ENCODE peak calls at places on chromosomes 1 and 21, in five cellular contexts. B, L, F, M and X are unnamed samples.

GRCh38 chr1:66231162-66232077 is 302.5 kb upstream of the SGIP1 start:
- DNase-seq in B (no peak), L (no peak), F (no peak), M (no peak), X (no peak)

GRCh38 chr1:220741349-220741748 is 6.8 kb upstream of the MTARC2 start:
- DNase-seq in B (no peak), L (no peak), F (no peak), M (no peak), X (no peak)

GRCh38 chr1:65075123-65075976 is 72.7 kb upstream of the AK4 start:
- DNase-seq in B (peak; percentile 37), L (no peak), F (peak; percentile 59), M (peak; percentile 63), X (peak; percentile 51)

GRCh38 chr21:43979654-43980053 is 32.5 kb upstream of the TRAPPC10 start:
- DNase-seq in B (no peak), L (no peak), F (no peak), M (no peak), X (no peak)

GRCh38 chr1:184919892-184920291 is 54.4 kb downstream of the NIBAN1 start:
- DNase-seq in B (no peak), L (no peak), F (no peak), M (no peak), X (no peak)

GRCh38 chr1:212070720-212071302 is 35.3 kb downstream of the DTL start:
- DNase-seq in B (no peak), L (no peak), F (no peak), M (no peak), X (peak; percentile 73)

GRCh38 chr21:34029724-34030528 is 43.5 kb upstream of the MRPS6 start:
- DNase-seq in B (peak; percentile 58), L (no peak), F (peak; percentile 33), M (peak; percentile 36), X (peak; percentile 54)

GRCh38 chr21:37842163-37842919 is 73.9 kb downstream of the KCNJ6 start:
- DNase-seq in B (no peak), L (no peak), F (no peak), M (no peak), X (no peak)

GRCh38 chr1:92934395-92935378 is 26.6 kb downstream of the DIPK1A start:
- DNase-seq in B (no peak), L (peak; percentile 38), F (peak; percentile 44), M (peak; percentile 24), X (no peak)

GRCh38 chr1:34694383-34694782 is 60.5 kb upstream of the GJB5 start:
- DNase-seq in B (no peak), L (no peak), F (no peak), M (no peak), X (no peak)

GRCh38 chr1:45512641-45513054 is 9.0 kb downstream of the PRDX1 start:
- DNase-seq in B (peak; percentile 54), L (peak; percentile 33), F (peak; percentile 73), M (peak; percentile 66), X (peak; percentile 83)

GRCh38 chr1:7555391-7556185 is 215.5 kb upstream of the VAMP3 start:
- DNase-seq in B (no peak), L (no peak), F (no peak), M (no peak), X (no peak)

GRCh38 chr1:234497589-234497988 is 18.6 kb upstream of the TARBP1 start:
- DNase-seq in B (no peak), L (no peak), F (no peak), M (no peak), X (no peak)

GRCh38 chr1:67339623-67340343 is 32.1 kb downstream of the IL12RB2 start:
- DNase-seq in B (no peak), L (no peak), F (no peak), M (no peak), X (peak; percentile 23)

GRCh38 chr1:215761446-215761845 is 194.3 kb downstream of the KCTD3 start:
- DNase-seq in B (no peak), L (no peak), F (no peak), M (no peak), X (no peak)

GRCh38 chr1:69862906-69863305 is 295.2 kb downstream of the LRRC7 start:
- DNase-seq in B (no peak), L (no peak), F (no peak), M (no peak), X (no peak)

GRCh38 chr1:115184951-115185331 is 95.6 kb upstream of the TSPAN2 start:
- DNase-seq in B (no peak), L (peak; percentile 25), F (no peak), M (no peak), X (no peak)

GRCh38 chr1:166627583-166627982 is 211.7 kb upstream of the POGK start:
- DNase-seq in B (no peak), L (no peak), F (no peak), M (no peak), X (no peak)

GRCh38 chr1:169371400-169371799 is 3.4 kb downstream of the BLZF1 start:
- DNase-seq in B (no peak), L (no peak), F (no peak), M (no peak), X (no peak)

GRCh38 chr1:53299233-53299632 is 28.6 kb downstream of the LRP8 start:
- DNase-seq in B (no peak), L (no peak), F (no peak), M (no peak), X (no peak)

GRCh38 chr1:9596419-9597123 is 7.9 kb downstream of the TMEM201 start:
- DNase-seq in B (no peak), L (no peak), F (no peak), M (no peak), X (no peak)

GRCh38 chr1:232940262-232940661 is 10.1 kb upstream of the NTPCR start:
- DNase-seq in B (no peak), L (no peak), F (no peak), M (no peak), X (no peak)
- H3K9me3 ChIP-seq in B (no peaks in the 10 kb centered on the region), L (no peaks in the 10 kb centered on the region), F (no peaks in the 10 kb centered on the region), M (no peaks in the 10 kb centered on the region), X (no peaks in the 10 kb centered on the region)

DNA sequence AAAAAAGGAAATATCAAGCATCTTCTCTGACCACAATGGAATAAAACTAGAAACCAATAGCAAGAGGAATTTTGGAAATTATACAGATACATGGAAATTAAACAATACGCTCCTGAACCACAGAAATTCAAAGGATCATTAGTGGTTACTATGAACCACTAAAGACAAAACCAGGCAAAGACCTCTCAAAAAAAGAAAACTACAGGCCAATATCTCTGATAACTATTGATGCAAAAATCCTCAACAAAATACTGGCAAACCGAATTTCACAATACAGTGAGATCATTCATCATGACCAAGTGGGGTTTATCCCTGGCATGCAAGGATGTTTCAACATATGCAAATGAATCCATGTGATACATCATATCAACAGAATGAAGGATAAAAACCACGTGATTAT is 13.8 kb upstream of the IL20 start:
- DNase-seq in B (no peak), L (no peak), F (no peak), M (no peak), X (no peak)
- H3K9me3 ChIP-seq in B (no peaks in the 10 kb centered on the region), L (peaks cover 14% of the 10 kb centered on the region), F (no peaks in the 10 kb centered on the region), M (no peaks in the 10 kb centered on the region), X (no peaks in the 10 kb centered on the region)

GRCh38 chr1:178959543-178960460 is 65.9 kb upstream of the FAM20B start:
- DNase-seq in B (no peak), L (no peak), F (no peak), M (no peak), X (no peak)

GRCh38 chr1:178962853-178963810 is 62.6 kb upstream of the FAM20B start:
- DNase-seq in B (no peak), L (no peak), F (no peak), M (no peak), X (no peak)

GRCh38 chr1:178960781-178961180 is 64.9 kb upstream of the FAM20B start:
- DNase-seq in B (no peak), L (no peak), F (no peak), M (no peak), X (no peak)

GRCh38 chr1:178961868-178962267 is 63.8 kb upstream of the FAM20B start:
- DNase-seq in B (no peak), L (no peak), F (no peak), M (no peak), X (no peak)

GRCh38 chr1:178961331-178961730 is 64.4 kb upstream of the FAM20B start:
- DNase-seq in B (no peak), L (no peak), F (no peak), M (no peak), X (no peak)
- H3K9me3 ChIP-seq in B (no peaks in the 10 kb centered on the region), L (peaks cover 15% of the 10 kb centered on the region), F (peaks cover 15% of the 10 kb centered on the region), M (no peaks in the 10 kb centered on the region), X (no peaks in the 10 kb centered on the region)

GRCh38 chr21:22855581-22855980 is 1857.4 kb downstream of the NCAM2 start:
- DNase-seq in B (no peak), L (no peak), F (no peak), M (no peak), X (no peak)
- H3K9me3 ChIP-seq in B (no peaks in the 10 kb centered on the region), L (no peaks in the 10 kb centered on the region), F (peaks cover 6% of the 10 kb centered on the region), M (no peaks in the 10 kb centered on the region), X (no peaks in the 10 kb centered on the region)

DNA sequence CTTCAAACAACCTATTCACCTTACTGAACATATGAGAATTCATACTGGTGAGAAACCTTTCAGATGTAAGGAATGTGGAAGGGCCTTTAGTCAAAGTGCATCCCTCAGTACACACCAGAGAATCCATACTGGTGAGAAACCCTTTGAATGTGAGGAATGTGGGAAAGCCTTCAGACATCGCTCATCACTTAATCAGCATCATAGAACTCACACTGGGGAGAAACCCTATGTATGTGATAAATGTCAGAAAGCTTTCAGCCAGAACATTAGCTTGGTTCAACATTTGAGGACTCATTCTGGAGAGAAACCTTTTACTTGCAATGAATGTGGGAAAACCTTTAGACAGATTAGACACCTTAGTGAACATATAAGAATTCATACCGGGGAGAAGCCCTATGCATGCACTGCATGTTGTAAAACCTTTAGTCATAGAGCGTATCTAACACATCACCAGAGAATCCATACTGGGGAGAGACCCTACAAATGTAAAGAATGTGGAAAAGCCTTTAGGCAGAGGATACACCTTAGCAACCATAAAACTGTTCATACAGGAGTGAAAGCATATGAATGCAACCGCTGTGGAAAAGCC is 13.2 kb upstream of the EXO5 start:
- DNase-seq in B (no peak), L (no peak), F (no peak), M (no peak), X (no peak)
- H3K9me3 ChIP-seq in B (peaks cover 8% of the 10 kb centered on the region), L (peaks cover 92% of the 10 kb centered on the region), F (peaks cover 82% of the 10 kb centered on the region), M (peaks cover 62% of the 10 kb centered on the region), X (peaks cover 29% of the 10 kb centered on the region)

DNA sequence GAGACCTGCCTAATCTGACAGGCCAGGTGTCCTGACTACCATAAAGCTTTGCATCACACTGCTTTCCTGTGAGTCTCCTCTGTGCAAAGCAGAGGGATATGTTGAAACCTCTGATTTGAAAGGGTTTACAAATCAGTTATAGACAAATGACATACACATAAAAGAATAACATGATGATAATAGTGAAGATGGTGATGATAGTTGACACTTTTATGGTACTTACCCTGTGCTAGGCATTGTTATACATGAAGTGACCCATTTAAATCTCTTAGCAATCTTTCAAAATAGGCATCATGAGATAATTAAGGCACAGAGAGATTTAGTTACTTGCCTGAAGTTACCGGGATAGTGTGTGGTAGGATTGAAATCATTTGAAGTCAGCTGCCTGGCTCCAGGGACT is 34.1 kb upstream of the PKN2 start:
- DNase-seq in B (no peak), L (no peak), F (no peak), M (no peak), X (no peak)
- H3K9me3 ChIP-seq in B (no peaks in the 10 kb centered on the region), L (no peaks in the 10 kb centered on the region), F (no peaks in the 10 kb centered on the region), M (no peaks in the 10 kb centered on the region), X (no peaks in the 10 kb centered on the region)